ENCODE peak calls at places on chromosomes 4 and X, in five cellular contexts. F is activated naive CD8-positive, alpha-beta T cell treated with anti-CD3 and anti-CD28 coated beads, Interleukin-2, amount 50 U/mL, for 24 hours; A is stimulated activated CD4-positive, alpha-beta T cell treated with anti-CD3 and anti-CD28 coated beads, Interleukin-12 subunit alpha, Interleukin-12 subunit beta, amount 100 ng/mL, for 48 hours; B is choroid plexus epithelial cell; O is activated T-helper 1 cell treated with anti-CD3 and anti-CD28 coated beads, Interleukin-2, amount 50 U/mL, for 16 hours. U is an unnamed sample.
A peak's percentile ranks its signal among the peaks of the same experiment; 100 is the strongest.

GRCh38 chr4:52640808-52641595 is 18.1 kb downstream of the USP46 start:
- DNase-seq in O (no peak), F (no peak), B (peak; percentile 61), A (no peak), U (peak; percentile 49)

GRCh38 chrX:48695524-48695875 is 1.0 kb upstream of the SUV39H1 start:
- DNase-seq in A (no peak), O (no peak), B (peak; percentile 24), F (no peak), U (no peak)

GRCh38 chrX:47321386-47321785 is 49.0 kb upstream of the ZNF157 start:
- DNase-seq in A (no peak), B (peak; percentile 77), O (no peak), F (no peak), U (peak; percentile 80)

GRCh38 chrX:8870411-8870810 is 69.2 kb upstream of the FAM9A start:
- DNase-seq in B (peak; percentile 52), O (no peak), A (no peak), F (no peak), U (peak; percentile 30)

GRCh38 chr4:20262221-20262620 is 10.5 kb downstream of the SLIT2 start:
- DNase-seq in O (no peak), B (no peak), A (no peak), F (no peak), U (no peak)

GRCh38 chr4:42331040-42331439 is 66.2 kb upstream of the SHISA3 start:
- DNase-seq in B (no peak), A (no peak), F (no peak), O (no peak), U (no peak)

GRCh38 chr4:128525387-128525786 is 237.8 kb upstream of the PGRMC2 start:
- DNase-seq in F (no peak), A (no peak), O (no peak), B (peak; percentile 67), U (peak; percentile 27)

GRCh38 chrX:155766321-155766720 is 114.8 kb upstream of the VAMP7 start:
- DNase-seq in O (no peak), F (no peak), B (no peak), A (no peak), U (no peak)

GRCh38 chr4:123593655-123594054 is 197.1 kb downstream of the SPRY1 start:
- DNase-seq in F (no peak), B (no peak), A (no peak), O (no peak), U (no peak)

GRCh38 chrX:103697687-103698086 is 11.2 kb upstream of the MORF4L2 start:
- DNase-seq in F (no peak), A (no peak), O (no peak), B (no peak), U (no peak)

GRCh38 chr4:3335982-3336381 is 43.2 kb downstream of the RGS12 start:
- DNase-seq in O (no peak), F (no peak), B (no peak), A (no peak), U (no peak)

GRCh38 chr4:153501578-153501977 is 35.4 kb downstream of the TMEM131L start:
- DNase-seq in B (no peak), O (no peak), A (no peak), F (no peak), U (no peak)

GRCh38 chrX:53583571-53583970 is 102.9 kb downstream of the HUWE1 start:
- DNase-seq in O (no peak), B (no peak), A (no peak), F (no peak), U (no peak)

GRCh38 chr4:131309628-131310027 is 1839.5 kb upstream of the PCDH10 start:
- DNase-seq in O (no peak), A (no peak), B (no peak), F (no peak), U (no peak)

GRCh38 chrX:40108084-40108958 is 10.6 kb upstream of the BCOR start:
- DNase-seq in O (no peak), A (no peak), B (peak; percentile 30), F (no peak), U (no peak)

GRCh38 chr4:97142893-97143292 is 1000.4 kb downstream of the STPG2 start:
- DNase-seq in O (no peak), A (no peak), F (no peak), B (no peak), U (no peak)

GRCh38 chr4:913280-913618 is 18.9 kb downstream of the GAK start:
- DNase-seq in B (no peak), O (no peak), F (no peak), A (no peak), U (no peak)

U was measured in amniotic epithelial cell.